ENCODE peak calls at places on chromosomes 12 and 14, in four cellular contexts. One of them, this sample, is unnamed. For H3K4me1, the result is how much of the 10 kb centered on the place peaks cover.

GRCh38 chr14:94041551-94042346 is 15.6 kb downstream of the OTUB2 start:
- DNase-seq in CD8-positive, alpha-beta T cell: no peak
- DNase-seq in right cardiac atrium: peak
- DNase-seq in uterus: no peak
- DNase-seq in this sample: peak

GRCh38 chr12:40552868-40553267 is 139.4 kb upstream of the CNTN1 start:
- DNase-seq in uterus: no peak
- DNase-seq in CD8-positive, alpha-beta T cell: no peak
- DNase-seq in right cardiac atrium: no peak
- DNase-seq in this sample: no peak

GRCh38 chr14:54640480-54640879 is 73.6 kb downstream of the SAMD4A start:
- DNase-seq in uterus: no peak
- DNase-seq in CD8-positive, alpha-beta T cell: no peak
- DNase-seq in right cardiac atrium: no peak
- DNase-seq in this sample: no peak

GRCh38 chr12:117026343-117026742 is 72.9 kb downstream of the TESC start:
- DNase-seq in right cardiac atrium: no peak
- DNase-seq in uterus: no peak
- DNase-seq in CD8-positive, alpha-beta T cell: no peak
- DNase-seq in this sample: no peak

GRCh38 chr12:66217342-66217929 is 28.4 kb downstream of the IRAK3 start:
- DNase-seq in right cardiac atrium: no peak
- DNase-seq in CD8-positive, alpha-beta T cell: no peak
- DNase-seq in uterus: no peak
- DNase-seq in this sample: no peak

GRCh38 chr12:89461649-89462612 is 62.7 kb downstream of the GALNT4 start:
- DNase-seq in CD8-positive, alpha-beta T cell: no peak
- DNase-seq in uterus: no peak
- DNase-seq in right cardiac atrium: no peak
- DNase-seq in this sample: peak

GRCh38 chr12:116284401-116284800 is 6.9 kb upstream of the MED13L start:
- DNase-seq in CD8-positive, alpha-beta T cell: no peak
- DNase-seq in uterus: no peak
- DNase-seq in right cardiac atrium: no peak
- DNase-seq in this sample: no peak

GRCh38 chr12:106918746-106919145 is 37.0 kb upstream of the TMEM263 start:
- DNase-seq in uterus: no peak
- DNase-seq in CD8-positive, alpha-beta T cell: no peak
- DNase-seq in right cardiac atrium: no peak
- DNase-seq in this sample: no peak

GRCh38 chr12:130127527-130127908 is 34.7 kb upstream of the FZD10 start:
- DNase-seq in CD8-positive, alpha-beta T cell: no peak
- DNase-seq in right cardiac atrium: no peak
- DNase-seq in uterus: peak
- DNase-seq in this sample: no peak

GRCh38 chr12:8697476-8698131 is at the start of gene RIMKLB:
- DNase-seq in uterus: peak
- DNase-seq in CD8-positive, alpha-beta T cell: peak
- DNase-seq in right cardiac atrium: peak
- DNase-seq in this sample: peak

GRCh38 chr14:104112609-104113571 is 25.5 kb upstream of the KIF26A start:
- DNase-seq in uterus: no peak
- DNase-seq in CD8-positive, alpha-beta T cell: no peak
- DNase-seq in right cardiac atrium: peak
- DNase-seq in this sample: peak

GRCh38 chr12:39905152-39905551 is 200.7 kb downstream of the SLC2A13 start:
- DNase-seq in uterus: peak
- DNase-seq in right cardiac atrium: peak
- DNase-seq in CD8-positive, alpha-beta T cell: no peak
- DNase-seq in this sample: peak

GRCh38 chr14:66496188-66496807 is 10.1 kb downstream of the CCDC196 start:
- DNase-seq in uterus: no peak
- DNase-seq in right cardiac atrium: no peak
- DNase-seq in CD8-positive, alpha-beta T cell: no peak
- DNase-seq in this sample: no peak

GRCh38 chr14:98093111-98093510 is 1178.9 kb downstream of the BCL11B start:
- DNase-seq in CD8-positive, alpha-beta T cell: no peak
- DNase-seq in right cardiac atrium: no peak
- DNase-seq in uterus: no peak
- DNase-seq in this sample: no peak

GRCh38 chr12:6323340-6323994 is 13.0 kb downstream of the PLEKHG6 start:
- DNase-seq in right cardiac atrium: peak
- DNase-seq in CD8-positive, alpha-beta T cell: peak
- DNase-seq in uterus: peak
- DNase-seq in this sample: peak

GRCh38 chr12:30847259-30847658 is 79.3 kb upstream of the TSPAN11 start:
- DNase-seq in uterus: no peak
- DNase-seq in right cardiac atrium: no peak
- DNase-seq in CD8-positive, alpha-beta T cell: no peak
- DNase-seq in this sample: no peak

GRCh38 chr12:44775916-44776315 is 100.2 kb downstream of the NELL2 start:
- DNase-seq in uterus: no peak
- DNase-seq in right cardiac atrium: no peak
- DNase-seq in CD8-positive, alpha-beta T cell: no peak
- DNase-seq in this sample: no peak

GRCh38 chr12:108605000-108605689 is 7.3 kb upstream of the TMEM119 start:
- DNase-seq in CD8-positive, alpha-beta T cell: no peak
- DNase-seq in uterus: no peak
- DNase-seq in right cardiac atrium: no peak
- DNase-seq in this sample: peak

GRCh38 chr14:39169541-39169900 is 612 bp downstream of the TRAPPC6B start:
- DNase-seq in CD8-positive, alpha-beta T cell: no peak
- DNase-seq in uterus: no peak
- DNase-seq in right cardiac atrium: no peak
- DNase-seq in this sample: peak

GRCh38 chr12:93857279-93857894 is 180.2 kb downstream of the CRADD start:
- DNase-seq in CD8-positive, alpha-beta T cell: no peak
- DNase-seq in uterus: peak
- DNase-seq in right cardiac atrium: no peak
- DNase-seq in this sample: no peak

GRCh38 chr12:104903648-104904423 is 54.3 kb downstream of the SLC41A2 start:
- DNase-seq in CD8-positive, alpha-beta T cell: no peak
- DNase-seq in uterus: no peak
- DNase-seq in right cardiac atrium: no peak
- DNase-seq in this sample: peak

GRCh38 chr14:24665440-24665991 is 31.5 kb upstream of the GZMB start:
- DNase-seq in uterus: no peak
- DNase-seq in CD8-positive, alpha-beta T cell: no peak
- DNase-seq in right cardiac atrium: no peak
- DNase-seq in this sample: no peak
- H3K4me1 ChIP-seq in uterus: under half
- H3K4me1 ChIP-seq in CD8-positive, alpha-beta T cell: under half
- H3K4me1 ChIP-seq in right cardiac atrium: under half
- H3K4me1 ChIP-seq in this sample: under half

GRCh38 chr12:81211306-81211705 is 133.4 kb downstream of the ACSS3 start:
- DNase-seq in right cardiac atrium: no peak
- DNase-seq in CD8-positive, alpha-beta T cell: no peak
- DNase-seq in uterus: no peak
- DNase-seq in this sample: no peak
- H3K4me1 ChIP-seq in right cardiac atrium: under half
- H3K4me1 ChIP-seq in CD8-positive, alpha-beta T cell: under half
- H3K4me1 ChIP-seq in uterus: under half
- H3K4me1 ChIP-seq in this sample: under half

DNA sequence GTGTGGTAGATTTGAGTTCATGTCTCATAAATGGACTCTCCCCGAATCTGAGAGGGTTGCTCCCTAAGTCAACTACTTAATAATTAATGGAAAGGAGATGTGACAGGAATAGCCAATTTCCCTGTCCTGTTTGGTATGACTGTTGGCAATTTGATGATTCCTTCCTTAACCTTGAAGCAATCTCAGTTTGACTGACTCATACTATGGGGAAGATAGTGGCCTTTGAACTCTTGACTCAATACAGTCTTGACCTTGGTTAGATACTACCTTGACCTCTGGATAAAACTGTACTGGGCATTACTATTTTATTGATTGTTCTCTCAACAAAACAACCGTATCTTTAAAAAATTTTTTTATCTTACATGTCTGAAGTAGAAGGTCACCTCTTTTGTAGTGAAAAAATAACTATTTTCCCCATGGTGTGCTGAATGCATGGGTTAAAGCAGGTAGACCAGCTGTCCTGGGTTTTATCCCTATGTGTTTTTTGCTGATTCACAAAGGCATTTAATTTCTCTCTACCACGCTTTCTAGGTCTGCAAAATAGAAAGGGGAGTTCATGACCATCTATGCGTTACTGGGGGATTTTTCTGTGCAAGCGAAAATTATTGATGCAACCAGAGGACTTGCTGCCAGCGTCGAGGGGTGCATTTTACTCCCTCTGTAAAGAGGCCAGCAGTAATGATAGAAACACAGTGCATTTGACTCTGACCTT is 80.1 kb downstream of the ETV6 start:
- DNase-seq in uterus: no peak
- DNase-seq in right cardiac atrium: no peak
- DNase-seq in CD8-positive, alpha-beta T cell: no peak
- DNase-seq in this sample: no peak
- H3K4me1 ChIP-seq in uterus: under half
- H3K4me1 ChIP-seq in right cardiac atrium: under half
- H3K4me1 ChIP-seq in CD8-positive, alpha-beta T cell: under half
- H3K4me1 ChIP-seq in this sample: under half

GRCh38 chr14:68965261-68965761 is 13.8 kb downstream of the ACTN1 start:
- DNase-seq in uterus: no peak
- DNase-seq in right cardiac atrium: no peak
- DNase-seq in CD8-positive, alpha-beta T cell: no peak
- DNase-seq in this sample: no peak
- H3K4me1 ChIP-seq in uterus: under half
- H3K4me1 ChIP-seq in right cardiac atrium: half or more
- H3K4me1 ChIP-seq in CD8-positive, alpha-beta T cell: half or more
- H3K4me1 ChIP-seq in this sample: half or more

DNA sequence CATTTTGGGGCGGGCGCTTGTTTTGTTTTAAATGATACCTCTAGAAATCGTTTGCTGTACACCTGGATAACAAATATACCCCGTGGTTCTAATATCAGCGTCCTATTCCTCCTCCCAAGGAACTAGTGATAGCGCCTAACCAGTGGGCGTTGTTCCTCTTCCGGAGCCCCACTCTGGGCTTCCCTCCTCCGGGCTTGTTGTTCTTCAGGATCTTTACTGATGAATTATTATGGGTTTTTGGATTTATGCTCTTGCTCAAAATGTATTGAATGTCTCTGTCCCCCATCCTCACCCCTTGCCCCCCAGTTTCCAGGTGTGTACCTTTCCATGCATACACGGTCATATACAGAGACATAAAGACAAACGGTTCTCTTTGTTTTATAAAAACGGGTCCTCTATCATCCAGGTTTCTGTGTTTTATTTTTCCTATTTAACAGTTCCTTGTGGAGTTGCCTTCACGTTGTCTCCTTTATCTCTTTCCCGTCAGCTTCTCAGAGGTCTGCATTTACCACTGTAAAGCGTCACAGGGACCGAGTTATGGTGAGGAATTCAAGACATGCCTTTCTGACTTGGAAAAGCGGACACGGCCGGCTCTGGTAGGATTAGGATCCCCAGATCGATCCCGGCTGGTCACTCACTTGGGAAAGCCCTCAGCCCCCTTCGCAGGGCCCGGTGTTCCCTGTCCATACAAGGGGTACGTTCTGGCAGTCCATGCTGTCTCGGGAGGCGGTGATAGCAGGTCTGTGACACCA is 655 bp upstream of the PLEKHG3 start:
- DNase-seq in right cardiac atrium: no peak
- DNase-seq in CD8-positive, alpha-beta T cell: no peak
- DNase-seq in uterus: no peak
- DNase-seq in this sample: no peak
- H3K4me1 ChIP-seq in right cardiac atrium: under half
- H3K4me1 ChIP-seq in CD8-positive, alpha-beta T cell: under half
- H3K4me1 ChIP-seq in uterus: under half
- H3K4me1 ChIP-seq in this sample: under half

GRCh38 chr12:13133886-13134285 is 30.4 kb upstream of the GSG1 start:
- DNase-seq in uterus: no peak
- DNase-seq in CD8-positive, alpha-beta T cell: no peak
- DNase-seq in right cardiac atrium: no peak
- DNase-seq in this sample: no peak

GRCh38 chr12:13130981-13131380 is 27.5 kb upstream of the GSG1 start:
- DNase-seq in CD8-positive, alpha-beta T cell: no peak
- DNase-seq in right cardiac atrium: no peak
- DNase-seq in uterus: no peak
- DNase-seq in this sample: no peak

GRCh38 chr12:13135336-13136178 is 32.1 kb upstream of the GSG1 start:
- DNase-seq in right cardiac atrium: peak
- DNase-seq in uterus: no peak
- DNase-seq in CD8-positive, alpha-beta T cell: no peak
- DNase-seq in this sample: peak
- H3K4me1 ChIP-seq in right cardiac atrium: under half
- H3K4me1 ChIP-seq in uterus: under half
- H3K4me1 ChIP-seq in CD8-positive, alpha-beta T cell: under half
- H3K4me1 ChIP-seq in this sample: under half

DNA sequence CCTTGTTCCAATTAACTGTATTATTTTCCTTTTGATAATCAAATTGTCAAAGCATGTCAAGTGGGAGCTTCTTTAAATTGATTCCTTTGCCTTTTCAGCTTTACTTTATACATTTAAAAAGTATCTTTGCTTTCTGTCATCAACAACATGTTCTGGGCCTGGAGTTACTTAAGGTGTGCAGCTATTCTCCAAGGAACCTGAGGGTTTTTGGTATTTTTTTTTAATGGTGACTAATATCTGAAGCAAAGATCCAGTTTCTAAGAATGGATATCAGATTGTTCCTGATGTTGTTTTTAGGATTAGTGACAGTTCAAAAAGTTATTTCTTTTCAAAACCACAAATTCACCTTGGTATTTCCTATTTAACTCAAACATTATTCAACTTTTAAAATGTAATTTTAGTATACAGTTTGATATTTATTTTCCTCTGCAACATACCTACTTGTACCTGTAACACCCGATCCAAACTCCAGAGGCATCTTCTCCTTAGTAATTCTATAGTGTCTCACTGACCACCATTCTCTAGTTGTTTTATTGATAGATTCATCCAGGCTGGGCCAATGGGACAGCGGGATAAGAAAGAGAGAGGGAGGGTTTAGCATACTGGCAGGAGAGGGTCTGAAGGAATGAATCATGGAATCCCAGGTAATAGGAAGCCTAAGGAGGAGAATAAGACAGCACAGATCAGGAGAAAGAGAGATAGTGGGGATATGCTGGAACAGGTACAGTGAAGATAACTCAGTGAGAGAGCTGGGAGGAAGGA is 3.1 kb downstream of the CBLN3 start:
- DNase-seq in uterus: no peak
- DNase-seq in right cardiac atrium: no peak
- DNase-seq in CD8-positive, alpha-beta T cell: no peak
- DNase-seq in this sample: no peak
- H3K4me1 ChIP-seq in uterus: under half
- H3K4me1 ChIP-seq in right cardiac atrium: under half
- H3K4me1 ChIP-seq in CD8-positive, alpha-beta T cell: under half
- H3K4me1 ChIP-seq in this sample: under half

This sample was measured in osteoblast.